ENCODE peak calls at places on chromosomes 5 and 9, in six cellular contexts. M is activated gamma-delta T cell treated with Interleukin-2 at 50 U/mL for 16 hours, D is NCI-H1694, F is left ventricle myocardium superior, H is AG09309, K is aorta. C is an unnamed sample.
A peak's percentile ranks its signal among the peaks of the same experiment; 100 is the strongest.

GRCh38 chr9:76216161-76216649 is 178.0 kb downstream of the RFK start:
- DNase-seq in M (no peak), D (no peak), F (no peak), H (peak; percentile 86), K (no peak), C (no peak)

GRCh38 chr9:93094294-93095204 is 1.5 kb upstream of the CARD19 start:
- DNase-seq in M (no peak), D (no peak), F (peak; percentile 72), H (no peak), K (peak; percentile 88), C (no peak)

GRCh38 chr9:70952131-70952727 is 169.2 kb downstream of the TRPM3 start:
- DNase-seq in M (no peak), D (no peak), F (no peak), H (no peak), K (no peak), C (no peak)

GRCh38 chr9:114015607-114016006 is 62.5 kb downstream of the AMBP start:
- DNase-seq in M (no peak), D (no peak), F (no peak), H (no peak), K (no peak), C (no peak)

GRCh38 chr5:139765409-139766217 is 30.0 kb upstream of the PSD2 start:
- DNase-seq in M (peak; percentile 82), D (peak; percentile 50), F (peak; percentile 89), H (no peak), K (peak; percentile 85), C (peak; percentile 87)

GRCh38 chr5:158855510-158855909 is 244.2 kb downstream of the EBF1 start:
- DNase-seq in M (no peak), D (no peak), F (no peak), H (no peak), K (no peak), C (no peak)

GRCh38 chr5:77867194-77867691 is 91.1 kb upstream of the TBCA start:
- DNase-seq in M (no peak), D (peak; percentile 4), F (no peak), H (no peak), K (no peak), C (no peak)

GRCh38 chr5:26883375-26883774 is 155.0 kb downstream of the CDH9 start:
- DNase-seq in M (no peak), D (no peak), F (no peak), H (no peak), K (no peak), C (no peak)

GRCh38 chr5:38433160-38433861 is 123.1 kb downstream of the LIFR start:
- DNase-seq in M (no peak), D (no peak), F (peak; percentile 79), H (peak; percentile 82), K (peak; percentile 52), C (no peak)

GRCh38 chr5:44536650-44537260 is 147.5 kb upstream of the FGF10 start:
- DNase-seq in M (no peak), D (peak; percentile 31), F (no peak), H (peak; percentile 1), K (no peak), C (peak; percentile 20)

GRCh38 chr9:108160705-108161233 is 671.2 kb upstream of the KLF4 start:
- DNase-seq in M (no peak), D (no peak), F (no peak), H (no peak), K (no peak), C (no peak)

GRCh38 chr5:101370240-101370639 is 467.2 kb upstream of the ST8SIA4 start:
- DNase-seq in M (no peak), D (no peak), F (no peak), H (no peak), K (no peak), C (no peak)

C was measured in NCI-H345.